ENCODE peak calls at places on chromosome 20, in five cellular contexts. One of them, this sample, is unnamed. For H3K4me1, the result is how much of the 10 kb centered on the place peaks cover.

GRCh38 chr20:53750827-53751393 is 157.3 kb upstream of the ZNF217 start:
- DNase-seq in body of pancreas: no peak
- DNase-seq in left lung: no peak
- DNase-seq in heart right ventricle: no peak
- DNase-seq in uterus: peak
- DNase-seq in this sample: no peak

GRCh38 chr20:59835448-59836395 is 97.7 kb downstream of the SYCP2 start:
- DNase-seq in heart right ventricle: peak
- DNase-seq in uterus: peak
- DNase-seq in left lung: peak
- DNase-seq in body of pancreas: no peak
- DNase-seq in this sample: no peak

GRCh38 chr20:46058656-46059281 is 29.8 kb downstream of the SLC12A5 start:
- DNase-seq in body of pancreas: no peak
- DNase-seq in left lung: no peak
- DNase-seq in heart right ventricle: no peak
- DNase-seq in uterus: no peak
- DNase-seq in this sample: no peak

GRCh38 chr20:46930940-46931339 is 36.3 kb downstream of the EYA2 start:
- DNase-seq in heart right ventricle: no peak
- DNase-seq in left lung: no peak
- DNase-seq in uterus: no peak
- DNase-seq in body of pancreas: no peak
- DNase-seq in this sample: no peak

GRCh38 chr20:56171087-56172012 is 77.2 kb upstream of the MC3R start:
- DNase-seq in heart right ventricle: no peak
- DNase-seq in left lung: no peak
- DNase-seq in uterus: no peak
- DNase-seq in body of pancreas: no peak
- DNase-seq in this sample: no peak

GRCh38 chr20:61821698-61822097 is 244.0 kb downstream of the TAF4 start:
- DNase-seq in body of pancreas: no peak
- DNase-seq in left lung: no peak
- DNase-seq in uterus: no peak
- DNase-seq in heart right ventricle: no peak
- DNase-seq in this sample: no peak

GRCh38 chr20:53943522-53944291 is 126.7 kb downstream of the BCAS1 start:
- DNase-seq in uterus: no peak
- DNase-seq in heart right ventricle: peak
- DNase-seq in body of pancreas: no peak
- DNase-seq in left lung: no peak
- DNase-seq in this sample: no peak

GRCh38 chr20:20295621-20296498 is 72.0 kb upstream of the INSM1 start:
- DNase-seq in uterus: no peak
- DNase-seq in left lung: no peak
- DNase-seq in heart right ventricle: no peak
- DNase-seq in body of pancreas: no peak
- DNase-seq in this sample: no peak

GRCh38 chr20:59385461-59385860 is 85.0 kb downstream of the EDN3 start:
- DNase-seq in uterus: no peak
- DNase-seq in left lung: no peak
- DNase-seq in body of pancreas: no peak
- DNase-seq in heart right ventricle: no peak
- DNase-seq in this sample: peak

DNA sequence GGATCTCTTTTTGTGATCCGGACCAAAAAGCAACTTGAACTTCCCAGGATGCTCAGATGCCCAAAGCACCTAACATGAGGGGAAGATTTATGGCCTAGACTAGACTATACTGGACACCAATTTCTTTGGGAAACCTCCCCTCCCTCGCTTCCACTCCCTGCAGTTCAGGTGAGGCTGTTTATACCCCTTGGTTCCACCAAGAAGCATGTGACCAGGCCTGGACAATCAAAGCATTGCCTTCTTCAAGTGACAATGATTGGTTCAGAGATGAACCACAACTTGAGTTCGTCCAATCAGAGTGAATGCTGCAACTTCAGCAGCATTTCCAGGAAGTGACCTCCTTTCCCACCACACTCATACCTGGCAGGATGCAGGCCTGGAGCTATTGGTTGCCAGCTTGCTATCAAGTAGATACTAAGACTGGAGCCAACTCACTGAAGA is 45.6 kb upstream of the SLC9A8 start:
- DNase-seq in body of pancreas: no peak
- DNase-seq in left lung: no peak
- DNase-seq in uterus: no peak
- DNase-seq in heart right ventricle: no peak
- DNase-seq in this sample: no peak
- H3K4me1 ChIP-seq in body of pancreas: under half
- H3K4me1 ChIP-seq in left lung: half or more
- H3K4me1 ChIP-seq in uterus: under half
- H3K4me1 ChIP-seq in heart right ventricle: under half
- H3K4me1 ChIP-seq in this sample: under half

GRCh38 chr20:48995599-48995998 is 50.5 kb upstream of the CSE1L start:
- DNase-seq in left lung: no peak
- DNase-seq in uterus: no peak
- DNase-seq in body of pancreas: peak
- DNase-seq in heart right ventricle: no peak
- DNase-seq in this sample: no peak

DNA sequence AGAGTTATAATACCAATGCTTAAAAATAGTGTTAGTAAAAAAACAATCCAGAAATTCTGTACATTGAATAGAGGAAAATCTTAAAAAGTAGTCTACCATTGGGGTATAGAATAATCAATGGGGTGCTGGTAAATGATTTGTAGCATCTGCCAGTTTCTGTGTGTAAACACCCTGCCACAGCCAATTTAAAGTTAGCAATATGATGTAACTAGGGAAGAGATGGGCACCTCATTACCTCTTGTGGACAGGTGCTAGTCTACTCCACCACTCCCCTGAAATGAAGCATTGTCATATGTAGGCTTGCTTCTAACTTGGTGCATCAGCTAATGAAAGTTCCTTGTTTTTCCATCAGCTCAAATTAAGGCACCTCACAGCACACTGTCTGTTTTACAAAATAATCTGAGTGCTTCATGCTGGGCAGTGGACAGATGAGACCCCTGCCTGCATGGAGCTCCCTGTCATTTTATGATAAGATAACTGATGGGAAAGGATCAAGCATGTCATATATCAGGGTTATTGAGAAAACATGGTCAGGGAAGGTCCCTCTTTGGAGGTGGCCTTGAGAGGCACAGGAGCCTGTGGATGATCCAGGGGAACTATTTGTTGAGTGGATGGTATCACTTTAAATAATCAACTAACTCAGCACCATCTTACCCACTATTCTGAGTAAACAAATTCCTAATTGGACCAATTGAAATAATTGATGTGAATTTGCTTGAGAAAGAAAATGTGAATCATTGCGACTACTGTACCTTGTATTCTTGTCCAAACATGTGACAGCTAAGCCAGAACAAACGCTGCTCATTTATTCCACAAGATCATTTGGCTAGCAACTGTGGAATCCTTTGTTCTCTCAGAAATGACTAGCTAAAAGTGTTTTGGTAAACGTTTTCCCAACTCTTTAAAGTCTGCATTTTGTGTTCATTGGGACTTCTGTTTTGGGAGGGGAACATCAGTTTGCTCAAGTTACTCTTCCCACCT is 45.9 kb upstream of the CSE1L start:
- DNase-seq in uterus: no peak
- DNase-seq in left lung: no peak
- DNase-seq in body of pancreas: no peak
- DNase-seq in heart right ventricle: no peak
- DNase-seq in this sample: no peak
- H3K27ac ChIP-seq in uterus: no peak
- H3K27ac ChIP-seq in left lung: no peak
- H3K27ac ChIP-seq in body of pancreas: no peak
- H3K27ac ChIP-seq in heart right ventricle: no peak
- H3K27ac ChIP-seq in this sample: no peak

GRCh38 chr20:49216991-49217578 is 2.1 kb upstream of the DDX27 start:
- DNase-seq in uterus: peak
- DNase-seq in left lung: peak
- DNase-seq in body of pancreas: peak
- DNase-seq in heart right ventricle: peak
- DNase-seq in this sample: peak

GRCh38 chr20:49210750-49211110 is 8.5 kb upstream of the DDX27 start:
- DNase-seq in body of pancreas: no peak
- DNase-seq in heart right ventricle: no peak
- DNase-seq in left lung: no peak
- DNase-seq in uterus: no peak
- DNase-seq in this sample: no peak

GRCh38 chr20:49214546-49214945 is 4.7 kb upstream of the DDX27 start:
- DNase-seq in left lung: no peak
- DNase-seq in heart right ventricle: no peak
- DNase-seq in uterus: no peak
- DNase-seq in body of pancreas: no peak
- DNase-seq in this sample: no peak

GRCh38 chr20:49219091-49219923 is at the start of gene DDX27:
- DNase-seq in heart right ventricle: peak
- DNase-seq in body of pancreas: peak
- DNase-seq in uterus: peak
- DNase-seq in left lung: peak
- DNase-seq in this sample: peak

GRCh38 chr20:49215232-49215631 is 4.0 kb upstream of the DDX27 start:
- DNase-seq in heart right ventricle: no peak
- DNase-seq in uterus: no peak
- DNase-seq in body of pancreas: no peak
- DNase-seq in left lung: no peak
- DNase-seq in this sample: no peak
- H3K4me1 ChIP-seq in heart right ventricle: under half
- H3K4me1 ChIP-seq in uterus: under half
- H3K4me1 ChIP-seq in body of pancreas: under half
- H3K4me1 ChIP-seq in left lung: under half
- H3K4me1 ChIP-seq in this sample: under half

GRCh38 chr20:17941826-17942196 is 26.8 kb downstream of the SNX5 start:
- DNase-seq in heart right ventricle: no peak
- DNase-seq in left lung: no peak
- DNase-seq in body of pancreas: no peak
- DNase-seq in uterus: no peak
- DNase-seq in this sample: no peak
- H3K27ac ChIP-seq in heart right ventricle: no peak
- H3K27ac ChIP-seq in left lung: no peak
- H3K27ac ChIP-seq in body of pancreas: no peak
- H3K27ac ChIP-seq in uterus: no peak
- H3K27ac ChIP-seq in this sample: no peak

DNA sequence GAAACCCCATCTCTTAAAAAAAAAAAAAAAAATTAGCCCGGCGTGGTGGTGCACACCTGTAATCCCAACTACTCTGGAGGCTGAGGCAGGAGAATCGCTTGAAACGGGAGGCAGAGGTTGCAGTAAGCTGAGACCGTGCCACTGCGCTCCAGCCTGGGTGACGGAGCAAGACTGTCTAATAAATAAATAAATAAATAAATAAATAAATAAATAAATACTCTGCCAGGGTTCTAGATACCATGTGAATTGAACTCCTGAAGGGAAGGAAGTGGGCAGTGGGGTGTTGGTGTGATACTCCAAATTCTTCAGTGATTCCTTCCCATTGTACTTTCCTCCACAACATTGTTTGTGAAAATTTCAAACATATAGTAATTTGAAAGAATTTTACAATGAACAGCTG is 100.5 kb downstream of the PLCB4 start:
- DNase-seq in heart right ventricle: no peak
- DNase-seq in uterus: no peak
- DNase-seq in left lung: no peak
- DNase-seq in body of pancreas: no peak
- DNase-seq in this sample: no peak
- H3K4me1 ChIP-seq in heart right ventricle: under half
- H3K4me1 ChIP-seq in uterus: under half
- H3K4me1 ChIP-seq in left lung: under half
- H3K4me1 ChIP-seq in body of pancreas: under half
- H3K4me1 ChIP-seq in this sample: under half

GRCh38 chr20:50309280-50309763 is 118.7 kb downstream of the CEBPB start:
- DNase-seq in uterus: peak
- DNase-seq in heart right ventricle: no peak
- DNase-seq in body of pancreas: no peak
- DNase-seq in left lung: no peak
- DNase-seq in this sample: no peak
- H3K27ac ChIP-seq in uterus: peak
- H3K27ac ChIP-seq in heart right ventricle: peak
- H3K27ac ChIP-seq in body of pancreas: peak
- H3K27ac ChIP-seq in left lung: peak
- H3K27ac ChIP-seq in this sample: no peak

DNA sequence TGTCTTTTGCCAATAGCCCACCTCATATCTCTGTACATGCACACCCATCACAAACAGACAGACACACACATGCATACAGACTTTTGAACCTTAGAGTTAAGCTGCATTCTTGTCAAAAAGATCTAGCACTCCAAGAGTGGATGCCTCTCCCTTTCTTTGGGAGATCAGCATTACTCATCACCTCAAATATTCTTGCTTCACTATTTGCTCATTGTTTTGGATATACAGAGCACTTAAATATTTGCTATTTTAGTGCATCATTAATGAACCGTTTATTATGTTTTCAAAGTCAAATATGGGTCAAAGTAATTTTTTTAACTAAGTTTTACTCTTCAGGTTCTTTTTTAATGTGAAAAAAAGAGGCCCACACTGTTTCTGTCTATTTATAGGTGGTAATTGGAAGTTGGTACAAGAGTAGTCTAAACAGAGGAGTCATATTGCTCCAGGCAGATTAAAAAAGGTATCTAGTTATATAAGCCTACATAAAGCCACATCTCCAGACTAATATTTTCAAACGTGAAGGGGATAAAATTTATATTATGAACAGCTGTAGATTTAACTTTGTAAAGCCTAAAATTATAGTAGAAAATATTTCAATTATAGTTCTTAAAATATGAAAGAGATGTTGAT is 102.6 kb downstream of the FLRT3 start:
- DNase-seq in heart right ventricle: no peak
- DNase-seq in body of pancreas: no peak
- DNase-seq in uterus: no peak
- DNase-seq in left lung: no peak
- DNase-seq in this sample: no peak
- H3K4me1 ChIP-seq in heart right ventricle: under half
- H3K4me1 ChIP-seq in body of pancreas: under half
- H3K4me1 ChIP-seq in uterus: under half
- H3K4me1 ChIP-seq in left lung: under half
- H3K4me1 ChIP-seq in this sample: under half

DNA sequence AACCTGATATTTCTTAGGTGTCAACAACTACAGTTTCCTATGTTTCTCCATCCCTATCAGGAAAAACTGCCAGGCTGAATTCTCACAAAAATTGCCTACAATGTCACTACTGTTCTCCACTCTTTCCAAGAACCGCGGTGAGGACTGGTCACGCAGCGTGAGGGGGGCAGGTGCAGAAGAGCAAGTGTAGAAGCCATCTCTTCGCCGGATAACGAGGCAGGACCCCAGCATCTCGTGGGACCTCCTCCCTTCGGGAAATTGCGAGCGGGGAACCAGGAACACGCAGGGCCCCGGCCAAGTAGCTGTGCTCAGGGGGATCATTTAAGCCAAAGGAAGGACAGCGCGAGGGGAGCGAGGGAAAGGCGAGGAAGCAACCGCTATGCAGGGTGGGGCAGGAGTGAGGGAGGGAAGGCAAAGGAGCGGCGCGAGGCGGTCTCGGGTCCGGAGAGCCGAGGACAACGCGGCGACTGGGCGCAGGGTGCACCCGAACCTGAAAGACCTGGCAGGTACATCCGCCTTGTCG is 593 bp downstream of the APMAP start:
- DNase-seq in uterus: peak
- DNase-seq in body of pancreas: no peak
- DNase-seq in heart right ventricle: no peak
- DNase-seq in left lung: peak
- DNase-seq in this sample: no peak
- H3K27ac ChIP-seq in uterus: peak
- H3K27ac ChIP-seq in body of pancreas: peak
- H3K27ac ChIP-seq in heart right ventricle: peak
- H3K27ac ChIP-seq in left lung: peak
- H3K27ac ChIP-seq in this sample: no peak